ENCODE peak calls at places on chromosomes 13 and 19, in ten cellular contexts. One of them, this sample, is unnamed.

GRCh38 chr13:93180376-93180966 is 46.1 kb upstream of the GPC6 start:
- DNase-seq in HFF-Myc: no peak
- DNase-seq in RPMI8226: no peak
- DNase-seq in MM.1S: no peak
- DNase-seq in stimulated activated CD4-positive, alpha-beta T cell treated with anti-CD3 and anti-CD28 coated beads, TNF-alpha, amount 100 ng/mL, for 48 hours: no peak
- DNase-seq in suprapubic skin: no peak
- DNase-seq in mammary epithelial cell: peak
- DNase-seq in NCI-H1436: no peak
- DNase-seq in Kasumi-1: no peak
- DNase-seq in tibial artery: no peak
- DNase-seq in this sample: no peak

GRCh38 chr19:6409346-6409745 is 15.3 kb downstream of the KHSRP start:
- DNase-seq in HFF-Myc: no peak
- DNase-seq in RPMI8226: no peak
- DNase-seq in MM.1S: no peak
- DNase-seq in stimulated activated CD4-positive, alpha-beta T cell treated with anti-CD3 and anti-CD28 coated beads, TNF-alpha, amount 100 ng/mL, for 48 hours: no peak
- DNase-seq in suprapubic skin: no peak
- DNase-seq in mammary epithelial cell: no peak
- DNase-seq in NCI-H1436: no peak
- DNase-seq in Kasumi-1: no peak
- DNase-seq in tibial artery: no peak
- DNase-seq in this sample: no peak

GRCh38 chr13:98722958-98723357 is 29.5 kb downstream of the SLC15A1 start:
- DNase-seq in HFF-Myc: no peak
- DNase-seq in RPMI8226: no peak
- DNase-seq in MM.1S: no peak
- DNase-seq in stimulated activated CD4-positive, alpha-beta T cell treated with anti-CD3 and anti-CD28 coated beads, TNF-alpha, amount 100 ng/mL, for 48 hours: no peak
- DNase-seq in suprapubic skin: no peak
- DNase-seq in mammary epithelial cell: peak
- DNase-seq in NCI-H1436: no peak
- DNase-seq in Kasumi-1: no peak
- DNase-seq in tibial artery: no peak
- DNase-seq in this sample: no peak

GRCh38 chr19:50486823-50487515 is 10.3 kb upstream of the GARIN5A start:
- DNase-seq in HFF-Myc: peak
- DNase-seq in RPMI8226: peak
- DNase-seq in MM.1S: peak
- DNase-seq in stimulated activated CD4-positive, alpha-beta T cell treated with anti-CD3 and anti-CD28 coated beads, TNF-alpha, amount 100 ng/mL, for 48 hours: peak
- DNase-seq in suprapubic skin: no peak
- DNase-seq in mammary epithelial cell: no peak
- DNase-seq in NCI-H1436: no peak
- DNase-seq in Kasumi-1: peak
- DNase-seq in tibial artery: no peak
- DNase-seq in this sample: no peak

GRCh38 chr19:35853038-35853756 is 893 bp upstream of the NPHS1 start:
- DNase-seq in HFF-Myc: no peak
- DNase-seq in RPMI8226: no peak
- DNase-seq in MM.1S: no peak
- DNase-seq in stimulated activated CD4-positive, alpha-beta T cell treated with anti-CD3 and anti-CD28 coated beads, TNF-alpha, amount 100 ng/mL, for 48 hours: no peak
- DNase-seq in suprapubic skin: no peak
- DNase-seq in mammary epithelial cell: no peak
- DNase-seq in NCI-H1436: no peak
- DNase-seq in Kasumi-1: no peak
- DNase-seq in tibial artery: no peak
- DNase-seq in this sample: no peak

GRCh38 chr13:46041335-46041934 is 11.1 kb downstream of the ZC3H13 start:
- DNase-seq in HFF-Myc: no peak
- DNase-seq in RPMI8226: no peak
- DNase-seq in MM.1S: no peak
- DNase-seq in stimulated activated CD4-positive, alpha-beta T cell treated with anti-CD3 and anti-CD28 coated beads, TNF-alpha, amount 100 ng/mL, for 48 hours: no peak
- DNase-seq in suprapubic skin: no peak
- DNase-seq in mammary epithelial cell: no peak
- DNase-seq in NCI-H1436: no peak
- DNase-seq in Kasumi-1: no peak
- DNase-seq in tibial artery: no peak
- DNase-seq in this sample: no peak

GRCh38 chr19:3784607-3785463 is 1.3 kb downstream of the MATK start:
- DNase-seq in HFF-Myc: no peak
- DNase-seq in RPMI8226: no peak
- DNase-seq in MM.1S: no peak
- DNase-seq in stimulated activated CD4-positive, alpha-beta T cell treated with anti-CD3 and anti-CD28 coated beads, TNF-alpha, amount 100 ng/mL, for 48 hours: no peak
- DNase-seq in suprapubic skin: no peak
- DNase-seq in mammary epithelial cell: no peak
- DNase-seq in NCI-H1436: no peak
- DNase-seq in Kasumi-1: no peak
- DNase-seq in tibial artery: no peak
- DNase-seq in this sample: no peak

GRCh38 chr13:113400621-113401451 is 36.9 kb upstream of the GRTP1 start:
- DNase-seq in HFF-Myc: no peak
- DNase-seq in RPMI8226: peak
- DNase-seq in MM.1S: no peak
- DNase-seq in stimulated activated CD4-positive, alpha-beta T cell treated with anti-CD3 and anti-CD28 coated beads, TNF-alpha, amount 100 ng/mL, for 48 hours: no peak
- DNase-seq in suprapubic skin: no peak
- DNase-seq in mammary epithelial cell: no peak
- DNase-seq in NCI-H1436: no peak
- DNase-seq in Kasumi-1: peak
- DNase-seq in tibial artery: peak
- DNase-seq in this sample: no peak

GRCh38 chr19:31335716-31336115 is 13.5 kb downstream of the TSHZ3 start:
- DNase-seq in HFF-Myc: no peak
- DNase-seq in RPMI8226: no peak
- DNase-seq in MM.1S: no peak
- DNase-seq in stimulated activated CD4-positive, alpha-beta T cell treated with anti-CD3 and anti-CD28 coated beads, TNF-alpha, amount 100 ng/mL, for 48 hours: no peak
- DNase-seq in suprapubic skin: no peak
- DNase-seq in mammary epithelial cell: no peak
- DNase-seq in NCI-H1436: no peak
- DNase-seq in Kasumi-1: no peak
- DNase-seq in tibial artery: no peak
- DNase-seq in this sample: no peak

GRCh38 chr19:10230155-10230903 is 802 bp downstream of the S1PR2 start:
- DNase-seq in HFF-Myc: no peak
- DNase-seq in RPMI8226: peak
- DNase-seq in MM.1S: no peak
- DNase-seq in stimulated activated CD4-positive, alpha-beta T cell treated with anti-CD3 and anti-CD28 coated beads, TNF-alpha, amount 100 ng/mL, for 48 hours: no peak
- DNase-seq in suprapubic skin: peak
- DNase-seq in mammary epithelial cell: no peak
- DNase-seq in NCI-H1436: no peak
- DNase-seq in Kasumi-1: no peak
- DNase-seq in tibial artery: peak
- DNase-seq in this sample: peak

GRCh38 chr13:57996717-57997116 is 365.2 kb downstream of the PCDH17 start:
- DNase-seq in HFF-Myc: no peak
- DNase-seq in RPMI8226: no peak
- DNase-seq in MM.1S: no peak
- DNase-seq in stimulated activated CD4-positive, alpha-beta T cell treated with anti-CD3 and anti-CD28 coated beads, TNF-alpha, amount 100 ng/mL, for 48 hours: no peak
- DNase-seq in suprapubic skin: no peak
- DNase-seq in mammary epithelial cell: no peak
- DNase-seq in NCI-H1436: no peak
- DNase-seq in Kasumi-1: no peak
- DNase-seq in tibial artery: no peak
- DNase-seq in this sample: no peak

GRCh38 chr13:46975173-46975572 is 78.3 kb upstream of the HTR2A start:
- DNase-seq in HFF-Myc: no peak
- DNase-seq in RPMI8226: no peak
- DNase-seq in MM.1S: no peak
- DNase-seq in stimulated activated CD4-positive, alpha-beta T cell treated with anti-CD3 and anti-CD28 coated beads, TNF-alpha, amount 100 ng/mL, for 48 hours: no peak
- DNase-seq in suprapubic skin: no peak
- DNase-seq in mammary epithelial cell: no peak
- DNase-seq in NCI-H1436: no peak
- DNase-seq in Kasumi-1: no peak
- DNase-seq in tibial artery: no peak
- DNase-seq in this sample: no peak

GRCh38 chr13:25440081-25440480 is 68.3 kb downstream of the ATP8A2 start:
- DNase-seq in HFF-Myc: no peak
- DNase-seq in RPMI8226: no peak
- DNase-seq in MM.1S: no peak
- DNase-seq in stimulated activated CD4-positive, alpha-beta T cell treated with anti-CD3 and anti-CD28 coated beads, TNF-alpha, amount 100 ng/mL, for 48 hours: no peak
- DNase-seq in suprapubic skin: no peak
- DNase-seq in mammary epithelial cell: no peak
- DNase-seq in NCI-H1436: no peak
- DNase-seq in Kasumi-1: peak
- DNase-seq in tibial artery: no peak
- DNase-seq in this sample: no peak

GRCh38 chr19:41792513-41793413 is 3.6 kb upstream of the CEACAM3 start:
- DNase-seq in HFF-Myc: no peak
- DNase-seq in RPMI8226: peak
- DNase-seq in MM.1S: peak
- DNase-seq in stimulated activated CD4-positive, alpha-beta T cell treated with anti-CD3 and anti-CD28 coated beads, TNF-alpha, amount 100 ng/mL, for 48 hours: peak
- DNase-seq in suprapubic skin: no peak
- DNase-seq in mammary epithelial cell: peak
- DNase-seq in NCI-H1436: no peak
- DNase-seq in Kasumi-1: peak
- DNase-seq in tibial artery: no peak
- DNase-seq in this sample: no peak

GRCh38 chr13:32846020-32846451 is 170.2 kb upstream of the KL start:
- DNase-seq in HFF-Myc: no peak
- DNase-seq in RPMI8226: no peak
- DNase-seq in MM.1S: no peak
- DNase-seq in stimulated activated CD4-positive, alpha-beta T cell treated with anti-CD3 and anti-CD28 coated beads, TNF-alpha, amount 100 ng/mL, for 48 hours: no peak
- DNase-seq in suprapubic skin: no peak
- DNase-seq in mammary epithelial cell: no peak
- DNase-seq in NCI-H1436: no peak
- DNase-seq in Kasumi-1: no peak
- DNase-seq in tibial artery: no peak
- DNase-seq in this sample: no peak

GRCh38 chr19:5947435-5947834 is 30.5 kb downstream of the RANBP3 start:
- DNase-seq in HFF-Myc: no peak
- DNase-seq in RPMI8226: no peak
- DNase-seq in MM.1S: no peak
- DNase-seq in stimulated activated CD4-positive, alpha-beta T cell treated with anti-CD3 and anti-CD28 coated beads, TNF-alpha, amount 100 ng/mL, for 48 hours: no peak
- DNase-seq in suprapubic skin: peak
- DNase-seq in mammary epithelial cell: no peak
- DNase-seq in NCI-H1436: no peak
- DNase-seq in Kasumi-1: no peak
- DNase-seq in tibial artery: peak
- DNase-seq in this sample: peak

GRCh38 chr13:26952551-26953138 is 192.1 kb upstream of the GPR12 start:
- DNase-seq in HFF-Myc: no peak
- DNase-seq in RPMI8226: peak
- DNase-seq in MM.1S: no peak
- DNase-seq in stimulated activated CD4-positive, alpha-beta T cell treated with anti-CD3 and anti-CD28 coated beads, TNF-alpha, amount 100 ng/mL, for 48 hours: no peak
- DNase-seq in suprapubic skin: no peak
- DNase-seq in mammary epithelial cell: no peak
- DNase-seq in NCI-H1436: no peak
- DNase-seq in Kasumi-1: no peak
- DNase-seq in tibial artery: no peak
- DNase-seq in this sample: no peak

GRCh38 chr13:114049026-114049425 is 75.2 kb upstream of the C13orf46 start:
- DNase-seq in HFF-Myc: no peak
- DNase-seq in RPMI8226: no peak
- DNase-seq in MM.1S: peak
- DNase-seq in stimulated activated CD4-positive, alpha-beta T cell treated with anti-CD3 and anti-CD28 coated beads, TNF-alpha, amount 100 ng/mL, for 48 hours: peak
- DNase-seq in suprapubic skin: no peak
- DNase-seq in mammary epithelial cell: no peak
- DNase-seq in NCI-H1436: no peak
- DNase-seq in Kasumi-1: no peak
- DNase-seq in tibial artery: no peak
- DNase-seq in this sample: no peak

GRCh38 chr19:47109541-47110375 is 3.8 kb downstream of the ZC3H4 start:
- DNase-seq in HFF-Myc: peak
- DNase-seq in RPMI8226: no peak
- DNase-seq in MM.1S: no peak
- DNase-seq in stimulated activated CD4-positive, alpha-beta T cell treated with anti-CD3 and anti-CD28 coated beads, TNF-alpha, amount 100 ng/mL, for 48 hours: peak
- DNase-seq in suprapubic skin: no peak
- DNase-seq in mammary epithelial cell: peak
- DNase-seq in NCI-H1436: peak
- DNase-seq in Kasumi-1: peak
- DNase-seq in tibial artery: no peak
- DNase-seq in this sample: no peak

GRCh38 chr19:10895920-10896319 is 24.6 kb downstream of the CARM1 start:
- DNase-seq in HFF-Myc: no peak
- DNase-seq in RPMI8226: no peak
- DNase-seq in MM.1S: no peak
- DNase-seq in stimulated activated CD4-positive, alpha-beta T cell treated with anti-CD3 and anti-CD28 coated beads, TNF-alpha, amount 100 ng/mL, for 48 hours: no peak
- DNase-seq in suprapubic skin: no peak
- DNase-seq in mammary epithelial cell: no peak
- DNase-seq in NCI-H1436: no peak
- DNase-seq in Kasumi-1: no peak
- DNase-seq in tibial artery: no peak
- DNase-seq in this sample: no peak

GRCh38 chr19:50215820-50216219 is 12.4 kb downstream of the MYH14 start:
- DNase-seq in HFF-Myc: no peak
- DNase-seq in RPMI8226: no peak
- DNase-seq in MM.1S: no peak
- DNase-seq in stimulated activated CD4-positive, alpha-beta T cell treated with anti-CD3 and anti-CD28 coated beads, TNF-alpha, amount 100 ng/mL, for 48 hours: no peak
- DNase-seq in suprapubic skin: no peak
- DNase-seq in mammary epithelial cell: no peak
- DNase-seq in NCI-H1436: no peak
- DNase-seq in Kasumi-1: no peak
- DNase-seq in tibial artery: no peak
- DNase-seq in this sample: no peak

GRCh38 chr13:105612541-105612940 is 922.9 kb downstream of the EFNB2 start:
- DNase-seq in HFF-Myc: no peak
- DNase-seq in RPMI8226: no peak
- DNase-seq in MM.1S: no peak
- DNase-seq in stimulated activated CD4-positive, alpha-beta T cell treated with anti-CD3 and anti-CD28 coated beads, TNF-alpha, amount 100 ng/mL, for 48 hours: no peak
- DNase-seq in suprapubic skin: no peak
- DNase-seq in mammary epithelial cell: no peak
- DNase-seq in NCI-H1436: no peak
- DNase-seq in Kasumi-1: no peak
- DNase-seq in tibial artery: no peak
- DNase-seq in this sample: no peak